ENCODE peak calls at places on chromosomes 3 and 15, in six cellular contexts. F is AG10803; K is amniotic epithelial cell; Y is activated naive CD8-positive, alpha-beta T cell treated with anti-CD3 and anti-CD28 coated beads, Interleukin-2, amount 10 ng/mL, durations not matched to agents 7 days and 5 days; E is EL; T is ovary. J is an unnamed sample.

GRCh38 chr3:187739125-187739560 is 6.1 kb downstream of the BCL6 start:
- DNase-seq in K (no peak), Y (peak), F (no peak), T (peak), E (no peak), J (no peak)

GRCh38 chr3:184368804-184369183 is 7.3 kb downstream of the POLR2H start:
- DNase-seq in F (peak), T (no peak), K (peak), E (peak), Y (no peak), J (no peak)

GRCh38 chr15:72203507-72203837 is 5.9 kb upstream of the GRAMD2A start:
- DNase-seq in Y (no peak), E (peak), T (no peak), K (peak), F (peak), J (peak)

GRCh38 chr15:26156041-26156440 is 292.9 kb upstream of the ATP10A start:
- DNase-seq in F (no peak), T (no peak), K (no peak), E (no peak), Y (no peak), J (no peak)

GRCh38 chr3:81760215-81760614 is 1.2 kb downstream of the GBE1 start:
- DNase-seq in E (peak), Y (no peak), T (no peak), K (no peak), F (no peak), J (no peak)

GRCh38 chr3:166243511-166243910 is 406.3 kb upstream of the BCHE start:
- DNase-seq in Y (no peak), E (no peak), T (no peak), K (no peak), F (no peak), J (no peak)

GRCh38 chr15:50880651-50881114 is 27.8 kb upstream of the AP4E1 start:
- DNase-seq in K (peak), T (no peak), E (peak), Y (no peak), F (peak), J (no peak)

GRCh38 chr15:97504031-97504430 is 456.5 kb upstream of the ARRDC4 start:
- DNase-seq in T (no peak), E (peak), F (no peak), K (peak), Y (no peak), J (peak)

GRCh38 chr3:123447749-123448502 is 964 bp downstream of the ADCY5 start:
- DNase-seq in K (no peak), Y (peak), T (peak), F (no peak), E (no peak), J (no peak)

GRCh38 chr3:15097889-15098288 is 1.1 kb downstream of the RBSN start:
- DNase-seq in F (peak), T (no peak), Y (peak), K (peak), E (peak), J (peak)

GRCh38 chr3:21729331-21729730 is 21.7 kb downstream of the ZNF385D start:
- DNase-seq in F (no peak), T (no peak), E (no peak), Y (no peak), K (peak), J (no peak)